ENCODE peak calls at places on chromosomes 2 and 18, in six cellular contexts. H is GM23338, A is RWPE1, R is AG09309, D is activated T-helper 1 cell treated with Interleukin-2 at 50 U/mL for 16 hours, F is NCI-H2029. I is an unnamed sample.

GRCh38 chr2:216319771-216320170 is 52.5 kb downstream of the MARCHF4 start:
- DNase-seq in H (peak), A (no peak), R (no peak), D (no peak), F (no peak), I (no peak)

GRCh38 chr2:23746141-23746863 is 180.6 kb downstream of the ATAD2B start:
- DNase-seq in H (no peak), A (no peak), R (no peak), D (no peak), F (no peak), I (no peak)

GRCh38 chr18:27887711-27888495 is 289.0 kb downstream of the CDH2 start:
- DNase-seq in H (no peak), A (no peak), R (no peak), D (no peak), F (no peak), I (no peak)

GRCh38 chr18:67783215-67783946 is 266.9 kb upstream of the DSEL start:
- DNase-seq in H (no peak), A (peak), R (peak), D (no peak), F (no peak), I (no peak)

GRCh38 chr2:212914392-212914791 is 237.0 kb downstream of the IKZF2 start:
- DNase-seq in H (no peak), A (no peak), R (no peak), D (no peak), F (no peak), I (no peak)

GRCh38 chr2:71826299-71826698 is 321.4 kb downstream of the CYP26B1 start:
- DNase-seq in H (no peak), A (no peak), R (no peak), D (no peak), F (no peak), I (no peak)

GRCh38 chr2:51782874-51783765 is 751.2 kb upstream of the NRXN1 start:
- DNase-seq in H (no peak), A (peak), R (no peak), D (no peak), F (no peak), I (no peak)

GRCh38 chr2:229407170-229407569 is 136.1 kb upstream of the PID1 start:
- DNase-seq in H (no peak), A (peak), R (peak), D (no peak), F (no peak), I (no peak)

GRCh38 chr2:37414470-37414949 is 70.1 kb downstream of the QPCT start:
- DNase-seq in H (peak), A (peak), R (peak), D (no peak), F (peak), I (no peak)